ENCODE peak calls at places on chromosomes 3 and 15, in four cellular contexts. One of them, this sample, is unnamed.

GRCh38 chr15:38558714-38559059 is 5.9 kb downstream of the RASGRP1 start:
- DNase-seq in GM12891: no peak
- DNase-seq in H1: no peak
- DNase-seq in GM12878: no peak
- DNase-seq in this sample: no peak

GRCh38 chr3:29430558-29430971 is 149.7 kb downstream of the RBMS3 start:
- DNase-seq in GM12891: no peak
- DNase-seq in H1: no peak
- DNase-seq in GM12878: no peak
- DNase-seq in this sample: no peak

GRCh38 chr15:64816452-64816851 is 9.0 kb downstream of the PIF1 start:
- DNase-seq in GM12891: no peak
- DNase-seq in H1: no peak
- DNase-seq in GM12878: no peak
- DNase-seq in this sample: no peak

GRCh38 chr15:52727825-52728224 is 48.6 kb upstream of the ATOSA start:
- DNase-seq in GM12891: no peak
- DNase-seq in H1: no peak
- DNase-seq in GM12878: no peak
- DNase-seq in this sample: no peak

GRCh38 chr3:175526609-175527280 is 667.6 kb downstream of the NAALADL2 start:
- DNase-seq in GM12891: no peak
- DNase-seq in H1: no peak
- DNase-seq in GM12878: no peak
- DNase-seq in this sample: no peak

GRCh38 chr3:12959838-12960378 is 113.3 kb downstream of the IQSEC1 start:
- DNase-seq in GM12891: no peak
- DNase-seq in H1: no peak
- DNase-seq in GM12878: no peak
- DNase-seq in this sample: no peak

GRCh38 chr15:98914626-98915025 is 93.0 kb downstream of the PGPEP1L start:
- DNase-seq in GM12891: no peak
- DNase-seq in H1: no peak
- DNase-seq in GM12878: no peak
- DNase-seq in this sample: no peak

GRCh38 chr3:118468801-118469200 is 565.8 kb downstream of the IGSF11 start:
- DNase-seq in GM12891: no peak
- DNase-seq in H1: no peak
- DNase-seq in GM12878: no peak
- DNase-seq in this sample: no peak

GRCh38 chr3:39103324-39103693 is 4.1 kb downstream of the GORASP1 start:
- DNase-seq in GM12891: no peak
- DNase-seq in H1: no peak
- DNase-seq in GM12878: no peak
- DNase-seq in this sample: no peak

GRCh38 chr3:14145670-14146380 is 21.0 kb downstream of the TMEM43 start:
- DNase-seq in GM12891: no peak
- DNase-seq in H1: no peak
- DNase-seq in GM12878: no peak
- DNase-seq in this sample: no peak

GRCh38 chr3:101720851-101721649 is 3.4 kb upstream of the CEP97 start:
- DNase-seq in GM12891: no peak
- DNase-seq in H1: no peak
- DNase-seq in GM12878: no peak
- DNase-seq in this sample: no peak

GRCh38 chr15:55277116-55277564 is 12.5 kb downstream of the RAB27A start:
- DNase-seq in GM12891: no peak
- DNase-seq in H1: no peak
- DNase-seq in GM12878: peak
- DNase-seq in this sample: no peak

GRCh38 chr15:49741721-49742120 is 120.9 kb downstream of the DTWD1 start:
- DNase-seq in GM12891: no peak
- DNase-seq in H1: no peak
- DNase-seq in GM12878: no peak
- DNase-seq in this sample: no peak

GRCh38 chr3:134895181-134895580 is 100.1 kb downstream of the EPHB1 start:
- DNase-seq in GM12891: no peak
- DNase-seq in H1: no peak
- DNase-seq in GM12878: no peak
- DNase-seq in this sample: no peak

GRCh38 chr3:197423376-197423775 is 125.0 kb upstream of the DLG1 start:
- DNase-seq in GM12891: no peak
- DNase-seq in H1: no peak
- DNase-seq in GM12878: no peak
- DNase-seq in this sample: no peak

GRCh38 chr15:68425428-68426060 is 6.4 kb downstream of the ITGA11 start:
- DNase-seq in GM12891: no peak
- DNase-seq in H1: no peak
- DNase-seq in GM12878: no peak
- DNase-seq in this sample: no peak

GRCh38 chr3:110968076-110968475 is 103.5 kb upstream of the NECTIN3 start:
- DNase-seq in GM12891: no peak
- DNase-seq in H1: no peak
- DNase-seq in GM12878: no peak
- DNase-seq in this sample: no peak

GRCh38 chr3:114539525-114539924 is 245.7 kb downstream of the TIGIT start:
- DNase-seq in GM12891: no peak
- DNase-seq in H1: no peak
- DNase-seq in GM12878: no peak
- DNase-seq in this sample: no peak

GRCh38 chr3:184050217-184050847 is 2.5 kb upstream of the HTR3C start:
- DNase-seq in GM12891: no peak
- DNase-seq in H1: no peak
- DNase-seq in GM12878: no peak
- DNase-seq in this sample: no peak

GRCh38 chr3:112136959-112137693 is 4.1 kb upstream of the GCSAM start:
- DNase-seq in GM12891: no peak
- DNase-seq in H1: peak
- DNase-seq in GM12878: no peak
- DNase-seq in this sample: no peak

GRCh38 chr3:149395107-149396089 is 17.9 kb upstream of the TM4SF1 start:
- DNase-seq in GM12891: no peak
- DNase-seq in H1: no peak
- DNase-seq in GM12878: no peak
- DNase-seq in this sample: no peak

GRCh38 chr3:5572168-5572567 is 384.7 kb downstream of the EDEM1 start:
- DNase-seq in GM12891: no peak
- DNase-seq in H1: no peak
- DNase-seq in GM12878: no peak
- DNase-seq in this sample: no peak

GRCh38 chr3:186287723-186288122 is 74.3 kb downstream of the DGKG start:
- DNase-seq in GM12891: no peak
- DNase-seq in H1: no peak
- DNase-seq in GM12878: no peak
- DNase-seq in this sample: no peak

GRCh38 chr15:51758645-51759044 is 7.2 kb downstream of the TMOD2 start:
- DNase-seq in GM12891: no peak
- DNase-seq in H1: no peak
- DNase-seq in GM12878: no peak
- DNase-seq in this sample: no peak

GRCh38 chr3:144098691-144099090 is 127.1 kb downstream of the DIPK2A start:
- DNase-seq in GM12891: no peak
- DNase-seq in H1: no peak
- DNase-seq in GM12878: no peak
- DNase-seq in this sample: no peak

GRCh38 chr3:161558256-161558655 is 61.6 kb downstream of the OTOL1 start:
- DNase-seq in GM12891: no peak
- DNase-seq in H1: no peak
- DNase-seq in GM12878: no peak
- DNase-seq in this sample: no peak

GRCh38 chr15:73570355-73571032 is 62.7 kb downstream of the NPTN start:
- DNase-seq in GM12891: no peak
- DNase-seq in H1: no peak
- DNase-seq in GM12878: no peak
- DNase-seq in this sample: no peak

GRCh38 chr3:40851836-40852235 is 327.1 kb downstream of the ZNF621 start:
- DNase-seq in GM12891: no peak
- DNase-seq in H1: no peak
- DNase-seq in GM12878: no peak
- DNase-seq in this sample: no peak

GRCh38 chr3:50817756-50818518 is 143.2 kb downstream of the DOCK3 start:
- DNase-seq in GM12891: no peak
- DNase-seq in H1: peak
- DNase-seq in GM12878: no peak
- DNase-seq in this sample: no peak

GRCh38 chr3:131948806-131949205 is 86.0 kb downstream of the CPNE4 start:
- DNase-seq in GM12891: no peak
- DNase-seq in H1: no peak
- DNase-seq in GM12878: no peak
- DNase-seq in this sample: no peak
- TF ChIP-seq TAF1 in GM12891: no peak
- TF ChIP-seq TAF1 in H1: no peak
- TF ChIP-seq TAF1 in GM12878: no peak
- TF ChIP-seq TAF1 in this sample: no peak

DNA sequence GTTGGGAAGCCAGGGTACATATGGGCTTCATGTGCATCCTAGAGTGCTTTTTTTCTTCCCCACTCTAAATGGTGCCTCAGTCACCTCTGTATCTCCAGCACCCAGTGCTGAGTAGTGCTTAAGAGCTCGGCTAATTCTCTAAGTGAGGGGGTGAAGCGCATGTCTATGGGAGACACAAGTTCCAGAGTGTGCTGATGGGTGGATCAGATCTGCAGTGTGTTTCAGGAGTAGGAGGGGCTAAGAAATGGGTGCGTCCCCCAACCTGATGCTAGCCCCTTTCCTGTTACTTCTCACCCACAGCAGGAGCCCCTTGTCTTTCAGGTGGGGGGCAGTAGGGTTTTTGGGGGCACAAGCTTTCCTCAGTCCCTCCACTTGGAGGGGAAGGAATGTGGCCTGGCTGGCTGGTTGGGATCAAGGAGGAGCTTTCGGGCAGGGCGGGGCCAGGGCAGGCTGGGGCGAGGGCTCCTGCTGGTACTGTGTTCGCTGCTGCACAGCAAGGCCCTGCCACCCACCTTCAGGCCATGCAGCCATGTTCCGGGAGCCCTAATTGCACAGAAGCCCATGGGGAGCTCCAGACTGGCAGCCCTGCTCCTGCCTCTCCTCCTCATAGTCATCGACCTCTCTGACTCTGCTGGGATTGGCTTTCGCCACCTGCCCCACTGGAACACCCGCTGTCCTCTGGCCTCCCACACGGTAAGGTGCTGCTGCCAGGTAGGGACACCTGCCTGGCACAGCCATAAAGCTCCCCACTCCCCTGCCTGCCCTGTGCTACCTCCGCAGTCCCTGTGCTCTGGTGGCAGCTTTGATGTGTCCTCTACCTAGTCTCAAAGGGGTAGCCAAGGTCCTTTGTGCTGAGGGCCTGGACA is at the start of gene IL17RE:
- DNase-seq in GM12891: no peak
- DNase-seq in H1: no peak
- DNase-seq in GM12878: no peak
- DNase-seq in this sample: no peak
- TF ChIP-seq POLR2A in GM12891: no peak
- TF ChIP-seq POLR2A in H1: no peak
- TF ChIP-seq POLR2A in GM12878: no peak
- TF ChIP-seq POLR2A in this sample: no peak

GRCh38 chr3:72189344-72189743 is 404.4 kb upstream of the PROK2 start:
- DNase-seq in GM12891: no peak
- DNase-seq in H1: no peak
- DNase-seq in GM12878: no peak
- DNase-seq in this sample: no peak

GRCh38 chr3:72183489-72183888 is 398.5 kb upstream of the PROK2 start:
- DNase-seq in GM12891: no peak
- DNase-seq in H1: no peak
- DNase-seq in GM12878: no peak
- DNase-seq in this sample: no peak

GRCh38 chr3:72187131-72187530 is 402.2 kb upstream of the PROK2 start:
- DNase-seq in GM12891: no peak
- DNase-seq in H1: no peak
- DNase-seq in GM12878: no peak
- DNase-seq in this sample: no peak

GRCh38 chr3:72186485-72186864 is 401.5 kb upstream of the PROK2 start:
- DNase-seq in GM12891: no peak
- DNase-seq in H1: no peak
- DNase-seq in GM12878: no peak
- DNase-seq in this sample: no peak

GRCh38 chr3:72185549-72186484 is 400.9 kb upstream of the PROK2 start:
- DNase-seq in GM12891: no peak
- DNase-seq in H1: no peak
- DNase-seq in GM12878: no peak
- DNase-seq in this sample: no peak
- TF ChIP-seq TAF1 in GM12891: no peak
- TF ChIP-seq TAF1 in H1: no peak
- TF ChIP-seq TAF1 in GM12878: no peak
- TF ChIP-seq TAF1 in this sample: no peak

GRCh38 chr15:39579487-39580116 is 1.3 kb upstream of the THBS1 start:
- DNase-seq in GM12891: no peak
- DNase-seq in H1: peak
- DNase-seq in GM12878: no peak
- DNase-seq in this sample: no peak

GRCh38 chr15:39581501-39582285 is 814 bp downstream of the THBS1 start:
- DNase-seq in GM12891: no peak
- DNase-seq in H1: no peak
- DNase-seq in GM12878: no peak
- DNase-seq in this sample: peak

GRCh38 chr15:39582286-39582976 is 1.6 kb downstream of the THBS1 start:
- DNase-seq in GM12891: no peak
- DNase-seq in H1: no peak
- DNase-seq in GM12878: no peak
- DNase-seq in this sample: no peak

GRCh38 chr15:39580117-39580629 is 706 bp upstream of the THBS1 start:
- DNase-seq in GM12891: peak
- DNase-seq in H1: peak
- DNase-seq in GM12878: no peak
- DNase-seq in this sample: peak

DNA sequence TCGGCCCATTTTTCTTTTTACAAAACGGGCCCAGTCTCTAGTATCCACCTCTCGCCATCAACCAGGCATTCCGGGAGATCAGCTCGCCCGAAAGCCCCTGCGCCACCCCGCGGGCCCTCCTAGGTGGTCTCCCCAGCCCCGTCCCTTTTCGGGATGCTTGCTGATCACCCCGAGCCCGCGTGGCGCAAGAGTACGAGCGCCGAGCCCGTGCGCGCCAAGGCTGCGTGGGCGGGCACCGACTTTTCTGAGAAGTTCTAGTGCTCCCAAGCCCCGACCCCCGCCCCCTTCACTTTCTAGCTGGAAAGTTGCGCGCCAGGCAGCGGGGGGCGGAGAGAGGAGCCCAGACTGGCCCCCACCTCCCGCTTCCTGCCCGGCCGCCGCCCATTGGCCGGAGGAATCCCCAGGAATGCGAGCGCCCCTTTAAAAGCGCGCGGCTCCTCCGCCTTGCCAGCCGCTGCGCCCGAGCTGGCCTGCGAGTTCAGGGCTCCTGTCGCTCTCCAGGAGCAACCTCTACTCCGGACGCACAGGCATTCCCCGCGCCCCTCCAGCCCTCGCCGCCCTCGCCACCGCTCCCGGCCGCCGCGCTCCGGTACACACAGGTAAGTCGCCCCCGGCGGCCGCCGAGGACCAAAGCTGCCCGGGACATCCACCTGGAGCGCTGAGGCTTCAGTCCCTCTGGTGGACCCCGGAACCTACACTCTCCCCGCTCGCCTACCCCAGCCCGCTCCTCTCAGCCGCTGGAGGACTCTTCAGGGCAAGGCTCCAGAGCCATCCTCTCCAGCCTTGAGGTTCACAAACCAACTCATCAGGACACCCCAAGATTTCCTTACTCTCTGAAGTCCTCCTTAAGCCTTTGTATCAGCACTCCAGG is at the start of gene THBS1:
- DNase-seq in GM12891: peak
- DNase-seq in H1: peak
- DNase-seq in GM12878: no peak
- DNase-seq in this sample: peak
- TF ChIP-seq POLR2A in GM12891: no peak
- TF ChIP-seq POLR2A in H1: peak
- TF ChIP-seq POLR2A in GM12878: no peak
- TF ChIP-seq POLR2A in this sample: no peak